ENCODE peak calls at places on chromosomes 3 and 15, in six cellular contexts. Z is epithelial cell of esophagus; N is CD8-positive, alpha-beta T cell; K is AG04450; V is endothelial cell; I is GM19239. Y is an unnamed sample.

GRCh38 chr3:163773136-163773535 is 1305.2 kb downstream of the SI start:
- DNase-seq in V (no peak), N (no peak), Z (peak), I (no peak), K (no peak), Y (no peak)

GRCh38 chr3:52406791-52407510 is 38.0 kb downstream of the SEMA3G start:
- DNase-seq in Z (no peak), N (no peak), V (no peak), I (no peak), K (no peak), Y (no peak)

GRCh38 chr3:59424268-59425010 is 374.6 kb upstream of the CFAP20DC start:
- DNase-seq in N (no peak), K (peak), I (no peak), V (no peak), Z (peak), Y (no peak)

GRCh38 chr15:74529911-74530310 is 11.1 kb upstream of the ARID3B start:
- DNase-seq in Z (peak), N (no peak), K (peak), I (no peak), V (no peak), Y (no peak)

GRCh38 chr3:53570709-53571108 is 76.3 kb downstream of the CACNA1D start:
- DNase-seq in V (no peak), N (no peak), I (no peak), Z (peak), K (no peak), Y (no peak)

GRCh38 chr3:75089831-75090230 is 475.4 kb upstream of the CNTN3 start:
- DNase-seq in Z (no peak), K (no peak), N (no peak), I (no peak), V (no peak), Y (no peak)

GRCh38 chr15:83694030-83694429 is 40.1 kb downstream of the ADAMTSL3 start:
- DNase-seq in I (no peak), N (no peak), V (no peak), K (no peak), Z (peak), Y (no peak)

GRCh38 chr3:65483475-65483874 is 555.2 kb downstream of the MAGI1 start:
- DNase-seq in V (peak), I (no peak), N (no peak), K (no peak), Z (peak), Y (no peak)

GRCh38 chr3:67655364-67656121 is 1.1 kb upstream of the SUCLG2 start:
- DNase-seq in Z (no peak), I (no peak), V (no peak), N (peak), K (no peak), Y (no peak)

GRCh38 chr3:50345586-50345985 is at the start of gene ZMYND10:
- DNase-seq in I (no peak), V (peak), N (peak), Z (peak), K (no peak), Y (no peak)

GRCh38 chr3:29745237-29745870 is 464.5 kb downstream of the RBMS3 start:
- DNase-seq in K (no peak), I (no peak), Z (no peak), N (no peak), V (no peak), Y (no peak)